ENCODE peak calls at places on chromosome 12, in four cellular contexts. B, X, E and A are unnamed samples.

GRCh38 chr12:73632191-73632590 is 905.4 kb upstream of the ATXN7L3B start:
- DNase-seq in B (no peak), X (no peak), E (no peak), A (no peak)

GRCh38 chr12:9806714-9807113 is 20.6 kb upstream of the KLRF1 start:
- DNase-seq in B (no peak), X (no peak), E (no peak), A (no peak)

GRCh38 chr12:95544756-95545155 is 6.5 kb downstream of the USP44 start:
- DNase-seq in B (no peak), X (no peak), E (peak; percentile 21), A (no peak)

GRCh38 chr12:117120787-117121186 is 21.6 kb upstream of the TESC start:
- DNase-seq in B (no peak), X (no peak), E (no peak), A (no peak)

GRCh38 chr12:52797529-52797894 is 1.6 kb upstream of the KRT3 start:
- DNase-seq in B (no peak), X (no peak), E (no peak), A (no peak)

GRCh38 chr12:90959538-90960139 is 4.7 kb upstream of the CCER1 start:
- DNase-seq in B (peak; percentile 76), X (peak; percentile 69), E (peak; percentile 37), A (peak; percentile 76)

GRCh38 chr12:46903058-46903457 is 77.3 kb upstream of the SLC38A4 start:
- DNase-seq in B (no peak), X (no peak), E (no peak), A (no peak)

GRCh38 chr12:58884916-58885315 is 35.4 kb downstream of the LRIG3 start:
- DNase-seq in B (no peak), X (no peak), E (no peak), A (no peak)

GRCh38 chr12:2084553-2085296 is 31.9 kb downstream of the CACNA1C start:
- DNase-seq in B (no peak), X (no peak), E (peak; percentile 80), A (no peak)

GRCh38 chr12:104480826-104481457 is 24.2 kb downstream of the CHST11 start:
- DNase-seq in B (no peak), X (no peak), E (peak; percentile 92), A (peak; percentile 79)

GRCh38 chr12:64893961-64894360 is 69.5 kb downstream of the TBC1D30 start:
- DNase-seq in B (peak; percentile 34), X (no peak), E (peak; percentile 69), A (no peak)

GRCh38 chr12:12713932-12714275 is 3.3 kb upstream of the CDKN1B start:
- DNase-seq in B (no peak), X (no peak), E (no peak), A (no peak)

GRCh38 chr12:685388-685787 is 22.1 kb upstream of the NINJ2 start:
- DNase-seq in B (no peak), X (no peak), E (peak; percentile 70), A (peak; percentile 43)

GRCh38 chr12:55188974-55189556 is 31.8 kb upstream of the OR10A7 start:
- DNase-seq in B (peak; percentile 82), X (peak; percentile 68), E (peak; percentile 62), A (peak; percentile 84)

GRCh38 chr12:57775044-57775443 is 2.6 kb downstream of the EEF1AKMT3 start:
- DNase-seq in B (no peak), X (no peak), E (no peak), A (no peak)

GRCh38 chr12:88242161-88242925 is 100.2 kb downstream of the TMTC3 start:
- DNase-seq in B (peak; percentile 73), X (no peak), E (peak; percentile 99), A (peak; percentile 5)

GRCh38 chr12:52033506-52034258 is 17.6 kb upstream of the NR4A1 start:
- DNase-seq in B (no peak), X (no peak), E (no peak), A (no peak)

GRCh38 chr12:107642240-107642639 is 43.4 kb upstream of the PWP1 start:
- DNase-seq in B (no peak), X (no peak), E (no peak), A (no peak)

GRCh38 chr12:2541805-2542204 is 253.0 kb upstream of the FKBP4 start:
- DNase-seq in B (no peak), X (no peak), E (no peak), A (no peak)

GRCh38 chr12:116490481-116490880 is 68.7 kb upstream of the MAP1LC3B2 start:
- DNase-seq in B (no peak), X (no peak), E (no peak), A (no peak)

GRCh38 chr12:100331871-100332270 is 25.0 kb upstream of the SLC17A8 start:
- DNase-seq in B (no peak), X (no peak), E (no peak), A (no peak)

GRCh38 chr12:31506907-31507306 is 84.0 kb downstream of the DENND5B start:
- DNase-seq in B (no peak), X (no peak), E (peak; percentile 91), A (no peak)

GRCh38 chr12:110254971-110255540 is 26.0 kb upstream of the ATP2A2 start:
- DNase-seq in B (no peak), X (no peak), E (no peak), A (no peak)

GRCh38 chr12:67222302-67222701 is 46.9 kb upstream of the CAND1 start:
- DNase-seq in B (no peak), X (peak; percentile 12), E (peak; percentile 24), A (peak; percentile 14)

GRCh38 chr12:89225401-89225800 is 126.9 kb downstream of the DUSP6 start:
- DNase-seq in B (peak; percentile 48), X (no peak), E (peak; percentile 81), A (no peak)

GRCh38 chr12:68331500-68331868 is 678 bp downstream of the MDM1 start:
- DNase-seq in B (no peak), X (no peak), E (no peak), A (no peak)

GRCh38 chr12:28793767-28794166 is 355.3 kb upstream of the FAR2 start:
- DNase-seq in B (no peak), X (peak; percentile 16), E (peak; percentile 6), A (peak; percentile 32)

GRCh38 chr12:107404981-107405380 is 280.6 kb upstream of the PWP1 start:
- DNase-seq in B (peak; percentile 14), X (peak; percentile 37), E (peak; percentile 44), A (no peak)

GRCh38 chr12:2057041-2057792 is 4.4 kb downstream of the CACNA1C start:
- DNase-seq in B (peak; percentile 38), X (peak; percentile 54), E (peak; percentile 56), A (peak; percentile 56)